ENCODE peak calls at places on chromosomes 16 and 17, in five cellular contexts. Q is CD4-positive, alpha-beta T cell; Z is GM20000; H is HFFc6; X is cardiac muscle cell. B is an unnamed sample.

GRCh38 chr17:43314582-43314981 is 80.8 kb upstream of the RNU2-1 start:
- DNase-seq in Z (peak; percentile 23), H (no peak), X (peak; percentile 5), Q (no peak), B (no peak)

GRCh38 chr16:89304941-89305705 is 87.6 kb downstream of the ZNF778 start:
- DNase-seq in Z (no peak), H (no peak), X (no peak), Q (no peak), B (no peak)

GRCh38 chr17:33318241-33318640 is 25.1 kb upstream of the ASIC2 start:
- DNase-seq in X (no peak), Q (no peak), Z (no peak), H (no peak), B (no peak)

GRCh38 chr16:78961464-78961863 is 639.1 kb downstream of the MAF start:
- DNase-seq in H (no peak), X (no peak), Z (no peak), Q (no peak), B (no peak)

GRCh38 chr17:80195671-80196529 is 24.2 kb downstream of the SGSH start:
- DNase-seq in X (no peak), Z (peak; percentile 67), H (no peak), Q (peak; percentile 56), B (peak; percentile 53)

GRCh38 chr17:42132941-42133340 is 10.3 kb downstream of the HSPB9 start:
- DNase-seq in Q (no peak), H (peak; percentile 91), Z (no peak), X (peak; percentile 80), B (peak; percentile 47)

GRCh38 chr16:69554495-69554894 is 11.3 kb upstream of the NFAT5 start:
- DNase-seq in X (no peak), Q (no peak), H (no peak), Z (no peak), B (peak; percentile 22)

GRCh38 chr17:61474934-61475333 is 22.7 kb downstream of the TBX4 start:
- DNase-seq in Z (no peak), Q (no peak), H (no peak), X (no peak), B (no peak)

GRCh38 chr16:9966569-9967157 is 215.6 kb downstream of the GRIN2A start:
- DNase-seq in H (peak; percentile 11), Q (no peak), Z (peak; percentile 17), X (no peak), B (peak; percentile 59)

GRCh38 chr17:80817861-80818260 is 173.8 kb upstream of the CHMP6 start:
- DNase-seq in Z (no peak), Q (no peak), X (no peak), H (peak; percentile 47), B (no peak)

GRCh38 chr16:11224894-11225676 is 30.9 kb downstream of the SOCS1 start:
- DNase-seq in X (no peak), H (no peak), Q (peak; percentile 67), Z (peak; percentile 91), B (peak; percentile 96)

GRCh38 chr16:81026429-81026828 is 9.2 kb upstream of the ATMIN start:
- DNase-seq in H (no peak), Z (no peak), X (peak; percentile 8), Q (no peak), B (no peak)

GRCh38 chr17:77285594-77286390 is 145.0 kb downstream of the SEC14L1 start:
- DNase-seq in X (peak; percentile 95), Z (no peak), Q (no peak), H (peak; percentile 97), B (no peak)

GRCh38 chr16:70157105-70157476 is 16.5 kb upstream of the CLEC18C start:
- DNase-seq in Z (peak; percentile 8), H (no peak), X (no peak), Q (no peak), B (no peak)

GRCh38 chr17:48555616-48556533 is 11.0 kb upstream of the HOXB2 start:
- DNase-seq in H (no peak), X (peak; percentile 46), Q (no peak), Z (no peak), B (peak; percentile 28)

GRCh38 chr17:18980682-18981384 is 23.7 kb downstream of the FAM83G start:
- DNase-seq in X (no peak), Q (no peak), Z (no peak), H (peak; percentile 64), B (no peak)

GRCh38 chr16:30335598-30336474 is 19.3 kb downstream of the CD2BP2 start:
- DNase-seq in X (peak; percentile 41), Q (no peak), H (peak; percentile 19), Z (no peak), B (peak; percentile 61)

GRCh38 chr17:73705594-73705993 is 61.3 kb upstream of the SDK2 start:
- DNase-seq in H (no peak), Z (no peak), X (peak; percentile 43), Q (no peak), B (no peak)

DNA sequence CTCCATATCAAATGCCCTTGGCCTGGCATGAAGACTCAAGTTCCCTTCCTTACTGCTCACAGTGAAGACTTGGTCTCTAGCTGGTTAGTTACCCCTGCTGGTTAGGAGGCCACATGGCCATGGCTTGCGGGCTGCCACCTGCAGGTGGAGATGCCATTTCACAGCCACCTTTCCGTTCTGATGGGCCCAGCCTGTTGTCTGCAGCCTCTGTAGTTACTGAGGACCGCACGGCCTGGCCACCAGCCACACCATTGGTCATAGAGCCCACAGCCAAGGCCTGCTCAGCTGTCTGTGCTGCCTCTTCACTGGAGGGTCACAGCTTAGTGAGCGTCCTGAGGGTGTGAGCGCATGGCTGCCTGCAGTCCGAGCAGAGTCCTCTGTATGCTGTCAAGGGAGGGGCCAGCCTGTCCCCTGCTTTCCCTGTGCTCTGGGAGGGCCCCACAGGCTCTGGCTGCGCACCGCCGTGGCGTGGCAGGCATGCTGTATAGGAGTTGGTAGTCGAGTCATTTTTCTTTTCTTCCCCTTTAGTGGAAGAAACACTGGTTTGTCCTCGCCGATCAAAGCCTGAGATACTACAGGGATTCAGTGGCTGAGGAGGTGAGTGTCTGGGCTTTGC is 59.2 kb downstream of the PLD6 start:
- DNase-seq in X (no peak), Q (peak; percentile 28), H (no peak), Z (no peak), B (peak; percentile 46)
- TF ChIP-seq CTCF in X (no peak), Q (peak; percentile 13), H (peak; percentile 55), Z (no peak), B (peak; percentile 48)

GRCh38 chr16:23706439-23706838 is 6.6 kb downstream of the ERN2 start:
- DNase-seq in X (no peak), H (no peak), Q (no peak), Z (no peak), B (no peak)
- TF ChIP-seq CTCF in X (no peak), H (no peak), Q (no peak), Z (no peak), B (no peak)

GRCh38 chr16:87006789-87007745 is 310.1 kb downstream of the C16orf95 start:
- DNase-seq in Q (no peak), Z (no peak), H (no peak), X (no peak), B (no peak)
- TF ChIP-seq CTCF in Q (no peak), Z (no peak), H (no peak), X (no peak), B (no peak)

GRCh38 chr17:75064867-75065561 is 18.0 kb downstream of the KCTD2 start:
- DNase-seq in Q (no peak), X (no peak), H (no peak), Z (no peak), B (no peak)
- TF ChIP-seq CTCF in Q (no peak), X (no peak), H (no peak), Z (no peak), B (no peak)

B was measured in activated CD8-positive, alpha-beta T cell treated with anti-CD3 and anti-CD28 coated beads for 36 hours.